ENCODE peak calls at places on chromosomes 2 and 18, in nine cellular contexts. V is hepatocyte, B is fibroblast of lung, A is HCT116, O is GM23248, J is keratinocyte, I is mammary epithelial cell, Z is GM23338, M is IMR-90. C is an unnamed sample. For H3K27me3, the result is how much of the 10 kb centered on the place peaks cover.

GRCh38 chr2:63081404-63081803 is 30.8 kb downstream of the OTX1 start:
- DNase-seq in V (no peak), B (no peak), A (no peak), O (no peak), J (no peak), I (no peak), Z (no peak), M (no peak), C (no peak)

GRCh38 chr2:58769494-58770239 is 528.5 kb upstream of the FANCL start:
- DNase-seq in V (no peak), B (no peak), A (no peak), O (no peak), J (no peak), I (no peak), Z (no peak), M (no peak), C (no peak)

GRCh38 chr2:27959496-27959895 is 69.0 kb downstream of the BABAM2 start:
- DNase-seq in V (no peak), B (peak), A (no peak), O (peak), J (no peak), I (peak), Z (no peak), M (peak), C (no peak)

GRCh38 chr2:61135510-61135909 is 26.5 kb upstream of the C2orf74 start:
- DNase-seq in V (peak), B (peak), A (peak), O (peak), J (no peak), I (peak), Z (peak), M (peak), C (no peak)

GRCh38 chr18:58870130-58870529 is 5.5 kb downstream of the ZNF532 start:
- DNase-seq in V (no peak), B (peak), A (no peak), O (no peak), J (no peak), I (no peak), Z (no peak), M (peak), C (no peak)

GRCh38 chr2:159083601-159084000 is 115.2 kb downstream of the TANC1 start:
- DNase-seq in V (no peak), B (peak), A (no peak), O (peak), J (no peak), I (no peak), Z (no peak), M (peak), C (no peak)

GRCh38 chr18:63128242-63128967 is 191.2 kb downstream of the BCL2 start:
- DNase-seq in V (no peak), B (no peak), A (no peak), O (no peak), J (no peak), I (no peak), Z (no peak), M (no peak), C (no peak)

GRCh38 chr2:98468621-98469236 is 24.1 kb downstream of the INPP4A start:
- DNase-seq in V (no peak), B (peak), A (no peak), O (peak), J (no peak), I (no peak), Z (no peak), M (peak), C (no peak)

GRCh38 chr2:95071856-95072255 is 46.3 kb downstream of the MAL start:
- DNase-seq in V (no peak), B (no peak), A (no peak), O (no peak), J (no peak), I (no peak), Z (no peak), M (no peak), C (no peak)

GRCh38 chr2:44237221-44237620 is 38.1 kb upstream of the SLC3A1 start:
- DNase-seq in V (no peak), B (no peak), A (no peak), O (no peak), J (no peak), I (no peak), Z (no peak), M (no peak), C (no peak)

GRCh38 chr2:107133412-107133811 is 247.4 kb upstream of the ST6GAL2 start:
- DNase-seq in V (no peak), B (no peak), A (no peak), O (no peak), J (no peak), I (no peak), Z (no peak), M (no peak), C (no peak)

GRCh38 chr2:170409164-170409535 is 231.2 kb downstream of the MYO3B start:
- DNase-seq in V (peak), B (peak), A (peak), O (peak), J (peak), I (peak), Z (peak), M (peak), C (peak)

GRCh38 chr2:159224061-159224813 is 62.3 kb downstream of the WDSUB1 start:
- DNase-seq in V (no peak), B (no peak), A (no peak), O (no peak), J (no peak), I (no peak), Z (no peak), M (no peak), C (no peak)

GRCh38 chr2:205657579-205657978 is 24.7 kb upstream of the NRP2 start:
- DNase-seq in V (no peak), B (peak), A (no peak), O (peak), J (no peak), I (no peak), Z (no peak), M (peak), C (no peak)

GRCh38 chr2:181223239-181223638 is 233.9 kb upstream of the ITGA4 start:
- DNase-seq in V (no peak), B (no peak), A (no peak), O (no peak), J (no peak), I (no peak), Z (no peak), M (no peak), C (no peak)

GRCh38 chr2:204066051-204066450 is 129.5 kb downstream of the ICOS start:
- DNase-seq in V (no peak), B (no peak), A (no peak), O (no peak), J (no peak), I (no peak), Z (no peak), M (no peak), C (no peak)

GRCh38 chr2:180184506-180184905 is 177.4 kb upstream of the CWC22 start:
- DNase-seq in V (no peak), B (peak), A (no peak), O (peak), J (peak), I (peak), Z (no peak), M (peak), C (no peak)

GRCh38 chr2:105857076-105857740 is 112.5 kb downstream of the NCK2 start:
- DNase-seq in V (no peak), B (no peak), A (no peak), O (no peak), J (no peak), I (peak), Z (peak), M (no peak), C (no peak)

DNA sequence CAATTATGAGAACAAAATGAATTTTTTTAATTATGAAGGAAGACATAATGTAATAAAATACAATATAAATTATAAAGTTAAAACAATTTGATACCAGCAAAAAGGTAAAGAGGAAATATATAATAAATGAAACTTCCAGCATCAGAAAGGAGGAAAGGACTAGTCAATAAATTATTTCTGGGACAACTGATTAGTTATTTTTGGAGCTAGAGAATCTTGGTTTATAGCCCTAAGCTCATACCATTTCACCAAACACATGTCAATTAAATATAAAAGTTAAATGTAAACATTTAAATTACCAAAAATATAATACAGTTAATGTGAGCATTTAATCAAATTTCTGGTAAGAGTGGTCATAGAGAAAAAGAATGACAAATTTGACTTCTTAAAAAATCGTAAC is 12.1 kb downstream of the ACTG2 start:
- DNase-seq in V (no peak), B (no peak), A (no peak), O (no peak), J (no peak), I (no peak), Z (no peak), M (no peak), C (no peak)
- H3K4me3 ChIP-seq in V (no peak), B (no peak), A (no peak), O (no peak), J (no peak), I (no peak), Z (no peak), M (no peak), C (no peak)

GRCh38 chr18:57846258-57846657 is 43.1 kb upstream of the ATP8B1 start:
- DNase-seq in V (peak), B (peak), A (peak), O (peak), J (no peak), I (peak), Z (no peak), M (peak), C (no peak)
- H3K4me2 ChIP-seq in V (no peak), B (no peak), A (peak), O (peak), J (no peak), I (peak), Z (no peak), M (peak), C (no peak)

GRCh38 chr18:61782545-61782944 is 110.3 kb downstream of the RNF152 start:
- DNase-seq in V (no peak), B (no peak), A (no peak), O (no peak), J (no peak), I (no peak), Z (no peak), M (no peak), C (no peak)
- H3K27me3 ChIP-seq in V (under half), B (under half), A (under half), O (under half), J (under half), I (under half), Z (under half), M (under half), C (under half)

DNA sequence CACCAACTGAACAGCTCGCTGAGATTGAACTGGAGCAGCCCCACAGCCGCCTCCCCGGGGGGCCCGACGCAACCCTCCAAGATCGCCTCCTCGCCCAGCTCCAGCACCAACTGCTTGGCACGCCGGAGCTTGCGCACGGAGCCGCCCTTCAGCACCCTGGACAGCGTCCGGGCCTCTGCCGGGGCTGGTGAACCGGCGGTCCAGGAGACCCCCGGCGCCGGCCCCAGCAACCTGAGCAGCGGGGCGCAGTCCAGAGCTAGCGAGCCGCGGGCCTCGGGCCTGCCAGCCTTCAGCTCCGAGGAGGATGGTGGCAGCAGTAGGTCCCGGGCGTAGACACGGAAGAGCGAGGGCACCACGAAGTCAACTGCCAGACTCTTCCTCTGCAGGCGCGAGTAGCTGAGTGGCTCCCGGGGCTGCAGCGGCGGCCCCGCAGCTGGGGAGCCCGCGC is 1.2 kb downstream of the ALK start:
- DNase-seq in V (peak), B (peak), A (no peak), O (peak), J (peak), I (peak), Z (peak), M (no peak), C (peak)
- H3K4me3 ChIP-seq in V (no peak), B (no peak), A (no peak), O (peak), J (no peak), I (no peak), Z (peak), M (no peak), C (peak)

GRCh38 chr18:10771053-10771709 is 245.4 kb downstream of the NAPG start:
- DNase-seq in V (no peak), B (peak), A (no peak), O (peak), J (no peak), I (peak), Z (no peak), M (peak), C (no peak)

GRCh38 chr18:10776493-10776892 is 250.7 kb downstream of the NAPG start:
- DNase-seq in V (no peak), B (no peak), A (no peak), O (no peak), J (no peak), I (no peak), Z (no peak), M (no peak), C (no peak)
- H3K4me2 ChIP-seq in V (peak), B (no peak), A (no peak), O (no peak), J (no peak), I (no peak), Z (no peak), M (no peak), C (no peak)

GRCh38 chr18:61833387-61833786 is 59.4 kb downstream of the RNF152 start:
- DNase-seq in V (no peak), B (peak), A (no peak), O (no peak), J (no peak), I (peak), Z (no peak), M (peak), C (no peak)
- H3K27me3 ChIP-seq in V (under half), B (under half), A (under half), O (under half), J (under half), I (under half), Z (under half), M (under half), C (under half)

GRCh38 chr2:84886791-84887190 is 5.9 kb upstream of the TRABD2A start:
- DNase-seq in V (no peak), B (no peak), A (no peak), O (no peak), J (no peak), I (no peak), Z (no peak), M (no peak), C (no peak)

GRCh38 chr2:84888401-84889276 is 7.8 kb upstream of the TRABD2A start:
- DNase-seq in V (peak), B (peak), A (no peak), O (peak), J (no peak), I (peak), Z (no peak), M (peak), C (no peak)

GRCh38 chr2:84891355-84892010 is 10.6 kb upstream of the TRABD2A start:
- DNase-seq in V (no peak), B (no peak), A (no peak), O (no peak), J (no peak), I (no peak), Z (no peak), M (no peak), C (no peak)

GRCh38 chr2:84885111-84885510 is 4.2 kb upstream of the TRABD2A start:
- DNase-seq in V (no peak), B (no peak), A (no peak), O (no peak), J (no peak), I (no peak), Z (no peak), M (no peak), C (no peak)

DNA sequence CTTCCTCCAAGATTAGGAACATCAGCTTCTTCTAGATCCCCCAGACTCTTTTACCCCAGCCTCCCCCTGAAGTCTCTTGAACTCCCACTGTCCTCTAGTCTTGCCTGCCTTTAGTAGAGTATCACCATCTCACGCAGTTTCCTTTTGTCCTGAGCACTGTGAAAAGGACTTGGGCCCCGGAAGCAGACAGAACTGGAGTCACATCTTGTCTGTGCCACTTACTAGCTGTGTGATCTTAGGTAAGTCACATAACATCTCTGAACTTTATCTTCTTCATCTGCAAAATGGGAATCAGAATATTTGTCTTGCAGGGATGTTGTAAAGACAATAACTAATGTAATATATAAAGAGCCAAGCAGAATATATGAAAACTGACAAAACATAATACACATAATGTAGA is 8.4 kb upstream of the TRABD2A start:
- DNase-seq in V (no peak), B (no peak), A (no peak), O (no peak), J (no peak), I (no peak), Z (no peak), M (no peak), C (no peak)
- H3K4me3 ChIP-seq in V (no peak), B (no peak), A (no peak), O (peak), J (peak), I (peak), Z (no peak), M (no peak), C (no peak)